ENCODE peak calls at places on chromosomes 16 and 17, in eight cellular contexts. One of them, this sample, is unnamed.
A peak's percentile ranks its signal among the peaks of the same experiment; 100 is the strongest.

GRCh38 chr16:67246081-67246944 is 968 bp downstream of the FHOD1 start:
- DNase-seq in ascending aorta: peak; percentile 87
- DNase-seq in aorta: peak; percentile 87
- DNase-seq in adipocyte: peak; percentile 93
- DNase-seq in Peyer's patch: peak; percentile 94
- DNase-seq in hepatocyte: peak; percentile 91
- DNase-seq in stomach: peak; percentile 95
- DNase-seq in tibial artery: peak; percentile 72
- DNase-seq in this sample: peak; percentile 50

GRCh38 chr16:71693168-71693567 is 31.3 kb downstream of the PHLPP2 start:
- DNase-seq in tibial artery: no peak
- DNase-seq in adipocyte: no peak
- DNase-seq in hepatocyte: no peak
- DNase-seq in aorta: no peak
- DNase-seq in ascending aorta: no peak
- DNase-seq in stomach: no peak
- DNase-seq in Peyer's patch: no peak
- DNase-seq in this sample: no peak

GRCh38 chr17:48541574-48542113 is 3.3 kb downstream of the HOXB2 start:
- DNase-seq in tibial artery: no peak
- DNase-seq in adipocyte: no peak
- DNase-seq in hepatocyte: peak; percentile 50
- DNase-seq in Peyer's patch: peak; percentile 56
- DNase-seq in ascending aorta: peak; percentile 85
- DNase-seq in stomach: no peak
- DNase-seq in aorta: peak; percentile 81
- DNase-seq in this sample: peak; percentile 25

GRCh38 chr16:87101903-87102302 is 215.3 kb downstream of the C16orf95 start:
- DNase-seq in adipocyte: peak; percentile 84
- DNase-seq in aorta: no peak
- DNase-seq in Peyer's patch: no peak
- DNase-seq in stomach: no peak
- DNase-seq in ascending aorta: no peak
- DNase-seq in hepatocyte: no peak
- DNase-seq in tibial artery: no peak
- DNase-seq in this sample: no peak

GRCh38 chr17:32136856-32137255 is 5.4 kb upstream of the RHOT1 start:
- DNase-seq in adipocyte: no peak
- DNase-seq in tibial artery: no peak
- DNase-seq in Peyer's patch: peak; percentile 71
- DNase-seq in aorta: no peak
- DNase-seq in ascending aorta: no peak
- DNase-seq in hepatocyte: no peak
- DNase-seq in stomach: no peak
- DNase-seq in this sample: no peak

GRCh38 chr16:67431077-67431804 is at the start of gene HSD11B2:
- DNase-seq in stomach: peak; percentile 71
- DNase-seq in adipocyte: peak; percentile 82
- DNase-seq in tibial artery: no peak
- DNase-seq in aorta: peak; percentile 63
- DNase-seq in hepatocyte: peak; percentile 88
- DNase-seq in ascending aorta: no peak
- DNase-seq in Peyer's patch: peak; percentile 88
- DNase-seq in this sample: no peak

GRCh38 chr16:75433732-75434413 is 570 bp upstream of the CFDP1 start:
- DNase-seq in adipocyte: peak; percentile 94
- DNase-seq in Peyer's patch: peak; percentile 85
- DNase-seq in aorta: peak; percentile 69
- DNase-seq in hepatocyte: peak; percentile 90
- DNase-seq in stomach: peak; percentile 71
- DNase-seq in ascending aorta: peak; percentile 88
- DNase-seq in tibial artery: peak; percentile 73
- DNase-seq in this sample: no peak

GRCh38 chr17:75844530-75845057 is 390 bp upstream of the UNC13D start:
- DNase-seq in Peyer's patch: peak; percentile 86
- DNase-seq in stomach: peak; percentile 88
- DNase-seq in hepatocyte: peak; percentile 78
- DNase-seq in ascending aorta: no peak
- DNase-seq in adipocyte: no peak
- DNase-seq in tibial artery: no peak
- DNase-seq in aorta: no peak
- DNase-seq in this sample: no peak

GRCh38 chr17:63443053-63443452 is 3.1 kb downstream of the CYB561 start:
- DNase-seq in Peyer's patch: no peak
- DNase-seq in tibial artery: no peak
- DNase-seq in adipocyte: no peak
- DNase-seq in aorta: peak; percentile 29
- DNase-seq in stomach: no peak
- DNase-seq in hepatocyte: no peak
- DNase-seq in ascending aorta: no peak
- DNase-seq in this sample: no peak

GRCh38 chr16:2969545-2970521 is 685 bp downstream of the PAQR4 start:
- DNase-seq in ascending aorta: peak; percentile 75
- DNase-seq in Peyer's patch: peak; percentile 82
- DNase-seq in aorta: peak; percentile 84
- DNase-seq in adipocyte: peak; percentile 59
- DNase-seq in hepatocyte: peak; percentile 84
- DNase-seq in tibial artery: peak; percentile 38
- DNase-seq in stomach: peak; percentile 69
- DNase-seq in this sample: peak; percentile 53

GRCh38 chr16:4855371-4855770 is 8.1 kb downstream of the UBN1 start:
- DNase-seq in ascending aorta: no peak
- DNase-seq in tibial artery: no peak
- DNase-seq in aorta: no peak
- DNase-seq in adipocyte: no peak
- DNase-seq in Peyer's patch: no peak
- DNase-seq in stomach: no peak
- DNase-seq in hepatocyte: no peak
- DNase-seq in this sample: no peak

GRCh38 chr17:42679492-42680330 is 1.9 kb downstream of the CCR10 start:
- DNase-seq in tibial artery: peak; percentile 67
- DNase-seq in hepatocyte: peak; percentile 91
- DNase-seq in stomach: peak; percentile 86
- DNase-seq in ascending aorta: peak; percentile 86
- DNase-seq in aorta: peak; percentile 87
- DNase-seq in Peyer's patch: peak; percentile 90
- DNase-seq in adipocyte: peak; percentile 90
- DNase-seq in this sample: peak; percentile 77

GRCh38 chr16:28845173-28846079 is 722 bp downstream of the TUFM start:
- DNase-seq in Peyer's patch: peak; percentile 57
- DNase-seq in aorta: peak; percentile 31
- DNase-seq in hepatocyte: peak; percentile 69
- DNase-seq in tibial artery: no peak
- DNase-seq in stomach: peak; percentile 61
- DNase-seq in ascending aorta: no peak
- DNase-seq in adipocyte: peak; percentile 38
- DNase-seq in this sample: no peak

GRCh38 chr17:75130632-75131277 is 787 bp downstream of the NT5C start:
- DNase-seq in aorta: peak; percentile 60
- DNase-seq in hepatocyte: peak; percentile 80
- DNase-seq in tibial artery: no peak
- DNase-seq in stomach: peak; percentile 47
- DNase-seq in adipocyte: peak; percentile 72
- DNase-seq in Peyer's patch: peak; percentile 76
- DNase-seq in ascending aorta: no peak
- DNase-seq in this sample: peak; percentile 30

GRCh38 chr16:75559564-75560372 is 3.7 kb upstream of the TMEM231 start:
- DNase-seq in hepatocyte: peak; percentile 29
- DNase-seq in stomach: no peak
- DNase-seq in aorta: no peak
- DNase-seq in tibial artery: no peak
- DNase-seq in Peyer's patch: no peak
- DNase-seq in ascending aorta: no peak
- DNase-seq in adipocyte: peak; percentile 71
- DNase-seq in this sample: no peak

GRCh38 chr16:67248401-67249177 is at the start of gene SLC9A5:
- DNase-seq in ascending aorta: no peak
- DNase-seq in stomach: no peak
- DNase-seq in adipocyte: peak; percentile 78
- DNase-seq in Peyer's patch: no peak
- DNase-seq in hepatocyte: peak; percentile 40
- DNase-seq in aorta: peak; percentile 71
- DNase-seq in tibial artery: peak; percentile 21
- DNase-seq in this sample: peak; percentile 54

GRCh38 chr16:54509406-54509931 is 222.9 kb upstream of the IRX3 start:
- DNase-seq in adipocyte: no peak
- DNase-seq in Peyer's patch: no peak
- DNase-seq in aorta: no peak
- DNase-seq in hepatocyte: no peak
- DNase-seq in stomach: no peak
- DNase-seq in ascending aorta: no peak
- DNase-seq in tibial artery: no peak
- DNase-seq in this sample: no peak

DNA sequence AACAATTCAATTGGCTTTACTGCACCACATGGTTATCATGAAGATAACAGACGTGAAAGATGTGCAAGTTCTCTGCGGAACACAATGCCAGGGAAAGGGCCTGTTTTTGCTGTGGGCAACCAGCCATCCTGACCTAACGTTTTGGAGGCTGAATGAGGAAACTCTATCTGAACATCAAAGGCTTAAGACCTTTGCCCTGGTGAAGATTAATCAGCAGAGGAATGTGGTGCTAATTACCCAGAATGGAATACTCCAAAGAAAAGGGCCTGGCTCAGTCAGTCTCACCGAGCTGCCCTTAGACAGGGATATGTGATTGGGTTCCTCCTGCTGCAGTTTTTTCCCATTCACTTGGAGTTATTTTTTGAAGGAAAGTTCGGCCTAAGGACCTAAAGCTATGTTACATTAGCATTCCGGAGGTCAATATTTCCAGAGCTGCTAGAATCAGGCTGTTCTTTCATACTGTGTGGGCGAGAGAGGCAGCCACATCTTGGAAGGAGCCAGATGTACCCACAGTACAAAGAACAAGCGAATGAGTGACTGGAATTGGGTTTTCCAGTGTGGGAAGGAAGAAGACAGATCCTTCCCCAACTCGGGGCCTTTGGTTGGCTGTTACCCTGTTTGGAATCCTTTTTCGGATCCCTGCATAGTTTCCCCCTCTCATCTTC is 15.5 kb downstream of the ASIC2 start:
- DNase-seq in tibial artery: no peak
- DNase-seq in ascending aorta: no peak
- DNase-seq in hepatocyte: no peak
- DNase-seq in aorta: no peak
- DNase-seq in stomach: no peak
- DNase-seq in adipocyte: no peak
- DNase-seq in Peyer's patch: no peak
- DNase-seq in this sample: no peak
- H3K4me1 ChIP-seq in tibial artery: no peaks in the 10 kb centered on the region
- H3K4me1 ChIP-seq in ascending aorta: no peaks in the 10 kb centered on the region
- H3K4me1 ChIP-seq in hepatocyte: no peaks in the 10 kb centered on the region
- H3K4me1 ChIP-seq in aorta: no peaks in the 10 kb centered on the region
- H3K4me1 ChIP-seq in stomach: no peaks in the 10 kb centered on the region
- H3K4me1 ChIP-seq in adipocyte: peaks cover 9% of the 10 kb centered on the region
- H3K4me1 ChIP-seq in Peyer's patch: no peaks in the 10 kb centered on the region
- H3K4me1 ChIP-seq in this sample: no peaks in the 10 kb centered on the region

GRCh38 chr16:644556-644955 is 2.9 kb downstream of the MCRIP2 start:
- DNase-seq in adipocyte: no peak
- DNase-seq in stomach: no peak
- DNase-seq in Peyer's patch: no peak
- DNase-seq in tibial artery: no peak
- DNase-seq in aorta: no peak
- DNase-seq in ascending aorta: no peak
- DNase-seq in hepatocyte: no peak
- DNase-seq in this sample: no peak
- H3K4me1 ChIP-seq in adipocyte: peaks cover 37% of the 10 kb centered on the region
- H3K4me1 ChIP-seq in stomach: peaks cover 82% of the 10 kb centered on the region
- H3K4me1 ChIP-seq in Peyer's patch: peaks cover 24% of the 10 kb centered on the region
- H3K4me1 ChIP-seq in tibial artery: peaks cover 28% of the 10 kb centered on the region
- H3K4me1 ChIP-seq in aorta: no peaks in the 10 kb centered on the region
- H3K4me1 ChIP-seq in ascending aorta: peaks cover 26% of the 10 kb centered on the region
- H3K4me1 ChIP-seq in hepatocyte: peaks cover 53% of the 10 kb centered on the region
- H3K4me1 ChIP-seq in this sample: peaks cover 28% of the 10 kb centered on the region

GRCh38 chr16:49857423-49858181 is 1.7 kb upstream of the ZNF423 start:
- DNase-seq in hepatocyte: peak; percentile 85
- DNase-seq in adipocyte: peak; percentile 73
- DNase-seq in stomach: peak; percentile 56
- DNase-seq in Peyer's patch: peak; percentile 76
- DNase-seq in aorta: peak; percentile 70
- DNase-seq in tibial artery: peak; percentile 42
- DNase-seq in ascending aorta: peak; percentile 75
- DNase-seq in this sample: peak; percentile 24
- H3K4me1 ChIP-seq in hepatocyte: peaks cover 31% of the 10 kb centered on the region
- H3K4me1 ChIP-seq in adipocyte: peaks cover 13% of the 10 kb centered on the region
- H3K4me1 ChIP-seq in stomach: peaks cover 45% of the 10 kb centered on the region
- H3K4me1 ChIP-seq in Peyer's patch: peaks cover 13% of the 10 kb centered on the region
- H3K4me1 ChIP-seq in aorta: no peaks in the 10 kb centered on the region
- H3K4me1 ChIP-seq in tibial artery: peaks cover 22% of the 10 kb centered on the region
- H3K4me1 ChIP-seq in ascending aorta: peaks cover 14% of the 10 kb centered on the region
- H3K4me1 ChIP-seq in this sample: no peaks in the 10 kb centered on the region

GRCh38 chr16:51165043-51165442 is 14.0 kb upstream of the SALL1 start:
- DNase-seq in hepatocyte: no peak
- DNase-seq in ascending aorta: no peak
- DNase-seq in aorta: no peak
- DNase-seq in Peyer's patch: no peak
- DNase-seq in stomach: no peak
- DNase-seq in tibial artery: no peak
- DNase-seq in adipocyte: no peak
- DNase-seq in this sample: no peak
- H3K4me1 ChIP-seq in hepatocyte: no peaks in the 10 kb centered on the region
- H3K4me1 ChIP-seq in ascending aorta: no peaks in the 10 kb centered on the region
- H3K4me1 ChIP-seq in aorta: no peaks in the 10 kb centered on the region
- H3K4me1 ChIP-seq in Peyer's patch: no peaks in the 10 kb centered on the region
- H3K4me1 ChIP-seq in stomach: no peaks in the 10 kb centered on the region
- H3K4me1 ChIP-seq in tibial artery: no peaks in the 10 kb centered on the region
- H3K4me1 ChIP-seq in adipocyte: peaks cover 9% of the 10 kb centered on the region
- H3K4me1 ChIP-seq in this sample: no peaks in the 10 kb centered on the region

DNA sequence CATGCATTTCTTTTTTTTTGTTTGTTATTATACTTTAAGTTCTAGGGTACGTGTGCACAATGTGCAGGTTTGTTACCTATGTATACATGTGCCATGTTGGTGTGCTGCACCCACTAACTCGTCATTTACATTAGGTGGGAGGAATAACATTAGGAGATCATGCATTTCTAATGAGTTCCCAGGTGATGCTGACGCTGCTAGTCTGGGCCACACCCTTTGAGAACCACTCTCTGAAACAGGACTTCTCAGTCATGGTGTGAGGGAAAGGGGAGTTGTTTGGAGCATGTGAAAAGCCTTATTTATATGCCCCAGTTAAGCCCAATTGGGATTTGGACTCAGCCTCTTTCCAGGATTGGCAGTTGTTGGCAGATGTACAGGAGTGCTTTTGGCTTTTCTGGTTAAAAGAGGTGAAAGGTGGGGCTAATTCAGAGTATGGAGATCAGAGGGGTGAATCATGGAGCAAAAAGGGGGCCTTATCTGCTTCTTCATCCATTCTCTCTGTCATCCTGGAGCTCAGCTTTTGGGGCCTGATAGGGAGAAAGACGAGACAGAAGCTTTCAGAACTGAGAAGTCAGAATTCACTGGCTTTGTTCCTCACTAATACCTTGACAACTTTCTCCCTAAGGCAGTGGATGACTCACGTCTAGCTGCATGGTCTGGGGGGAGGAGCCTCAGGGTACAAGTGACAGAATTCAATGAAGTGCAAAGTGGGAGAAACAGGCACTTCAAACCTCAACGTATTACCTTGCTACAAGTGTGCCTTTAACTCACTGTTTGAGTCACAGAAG is 180.0 kb upstream of the CACNG3 start:
- DNase-seq in ascending aorta: no peak
- DNase-seq in aorta: no peak
- DNase-seq in Peyer's patch: no peak
- DNase-seq in stomach: no peak
- DNase-seq in hepatocyte: peak; percentile 40
- DNase-seq in tibial artery: no peak
- DNase-seq in adipocyte: no peak
- DNase-seq in this sample: no peak
- H3K4me1 ChIP-seq in ascending aorta: no peaks in the 10 kb centered on the region
- H3K4me1 ChIP-seq in aorta: no peaks in the 10 kb centered on the region
- H3K4me1 ChIP-seq in Peyer's patch: peaks cover 4% of the 10 kb centered on the region
- H3K4me1 ChIP-seq in stomach: no peaks in the 10 kb centered on the region
- H3K4me1 ChIP-seq in hepatocyte: no peaks in the 10 kb centered on the region
- H3K4me1 ChIP-seq in tibial artery: peaks cover 7% of the 10 kb centered on the region
- H3K4me1 ChIP-seq in adipocyte: no peaks in the 10 kb centered on the region
- H3K4me1 ChIP-seq in this sample: no peaks in the 10 kb centered on the region

This sample was measured in CD8-positive, alpha-beta memory T cell.